ENCODE peak calls at places on chromosomes 1 and 21, in four cellular contexts. One of them, this sample, is unnamed.

GRCh38 chr1:204826970-204827369 is 43.7 kb upstream of the NFASC start:
- DNase-seq in keratinocyte: no peak
- DNase-seq in IMR-90: no peak
- DNase-seq in K562: peak; percentile 68
- DNase-seq in this sample: no peak

GRCh38 chr1:41919764-41920397 is 1.2 kb upstream of the HIVEP3 start:
- DNase-seq in keratinocyte: no peak
- DNase-seq in IMR-90: peak; percentile 26
- DNase-seq in K562: peak; percentile 40
- DNase-seq in this sample: no peak

GRCh38 chr1:9929431-9930385 is 13.5 kb downstream of the LZIC start:
- DNase-seq in K562: peak; percentile 63
- DNase-seq in keratinocyte: no peak
- DNase-seq in IMR-90: no peak
- DNase-seq in this sample: no peak

GRCh38 chr21:41975391-41976272 is 21.8 kb upstream of the C2CD2 start:
- DNase-seq in keratinocyte: no peak
- DNase-seq in IMR-90: no peak
- DNase-seq in K562: no peak
- DNase-seq in this sample: no peak

GRCh38 chr1:109619655-109620395 is at the start of gene AMPD2:
- DNase-seq in keratinocyte: no peak
- DNase-seq in IMR-90: peak; percentile 89
- DNase-seq in K562: peak; percentile 97
- DNase-seq in this sample: peak; percentile 60

GRCh38 chr21:15442743-15443142 is 287.0 kb upstream of the USP25 start:
- DNase-seq in IMR-90: no peak
- DNase-seq in keratinocyte: no peak
- DNase-seq in K562: no peak
- DNase-seq in this sample: no peak

GRCh38 chr1:54714881-54715492 is 674 bp upstream of the TTC4 start:
- DNase-seq in K562: no peak
- DNase-seq in IMR-90: no peak
- DNase-seq in keratinocyte: no peak
- DNase-seq in this sample: no peak

GRCh38 chr1:240417317-240417716 is 194.6 kb downstream of the GREM2 start:
- DNase-seq in IMR-90: peak; percentile 14
- DNase-seq in keratinocyte: no peak
- DNase-seq in K562: no peak
- DNase-seq in this sample: no peak

GRCh38 chr1:181391297-181391905 is 91.9 kb upstream of the CACNA1E start:
- DNase-seq in keratinocyte: no peak
- DNase-seq in IMR-90: no peak
- DNase-seq in K562: no peak
- DNase-seq in this sample: no peak

GRCh38 chr1:44263191-44263944 is 50.1 kb downstream of the DMAP1 start:
- DNase-seq in K562: no peak
- DNase-seq in IMR-90: no peak
- DNase-seq in keratinocyte: no peak
- DNase-seq in this sample: no peak
- H3K9me1 ChIP-seq in K562: peaks cover 6% of the 10 kb centered on the region
- H3K9me1 ChIP-seq in IMR-90: peaks cover 6% of the 10 kb centered on the region
- H3K9me1 ChIP-seq in keratinocyte: no peaks in the 10 kb centered on the region
- H3K9me1 ChIP-seq in this sample: no peaks in the 10 kb centered on the region

DNA sequence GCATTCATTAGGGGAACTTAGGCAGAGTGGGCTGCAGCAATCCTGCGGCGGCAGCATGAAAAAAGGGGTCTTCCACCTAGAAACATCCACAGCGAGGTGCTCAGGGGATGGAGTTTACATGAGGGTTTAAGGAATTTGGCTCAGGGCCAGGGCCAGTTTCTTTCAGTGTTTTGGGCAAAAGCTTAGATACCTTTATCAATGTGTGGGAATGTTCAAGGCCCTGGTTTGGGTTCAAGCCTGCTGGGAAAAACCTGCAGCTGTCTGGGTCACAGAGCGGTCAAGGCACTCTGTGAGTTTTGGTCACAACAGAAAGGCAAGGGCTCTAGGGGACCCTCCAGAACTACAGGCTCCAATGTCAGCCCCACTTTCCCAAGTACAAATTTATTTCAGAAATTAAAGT is 230.3 kb downstream of the DISC1 start:
- DNase-seq in IMR-90: no peak
- DNase-seq in keratinocyte: no peak
- DNase-seq in K562: no peak
- DNase-seq in this sample: no peak
- H3K9me1 ChIP-seq in IMR-90: no peaks in the 10 kb centered on the region
- H3K9me1 ChIP-seq in keratinocyte: no peaks in the 10 kb centered on the region
- H3K9me1 ChIP-seq in K562: no peaks in the 10 kb centered on the region
- H3K9me1 ChIP-seq in this sample: no peaks in the 10 kb centered on the region

GRCh38 chr1:48530727-48531351 is 58.8 kb upstream of the SPATA6 start:
- DNase-seq in keratinocyte: peak; percentile 38
- DNase-seq in IMR-90: peak; percentile 29
- DNase-seq in K562: peak; percentile 90
- DNase-seq in this sample: peak; percentile 29
- H3K9me1 ChIP-seq in keratinocyte: no peaks in the 10 kb centered on the region
- H3K9me1 ChIP-seq in IMR-90: no peaks in the 10 kb centered on the region
- H3K9me1 ChIP-seq in K562: no peaks in the 10 kb centered on the region
- H3K9me1 ChIP-seq in this sample: no peaks in the 10 kb centered on the region

GRCh38 chr1:178551307-178551706 is 38.4 kb downstream of the TEX35 start:
- DNase-seq in IMR-90: no peak
- DNase-seq in keratinocyte: no peak
- DNase-seq in K562: no peak
- DNase-seq in this sample: no peak
- H3K9me1 ChIP-seq in IMR-90: peaks cover 2% of the 10 kb centered on the region
- H3K9me1 ChIP-seq in keratinocyte: no peaks in the 10 kb centered on the region
- H3K9me1 ChIP-seq in K562: no peaks in the 10 kb centered on the region
- H3K9me1 ChIP-seq in this sample: no peaks in the 10 kb centered on the region

GRCh38 chr1:86430376-86430775 is 6.4 kb downstream of the CLCA2 start:
- DNase-seq in IMR-90: no peak
- DNase-seq in keratinocyte: no peak
- DNase-seq in K562: no peak
- DNase-seq in this sample: no peak

GRCh38 chr1:86441581-86441980 is 17.6 kb downstream of the CLCA2 start:
- DNase-seq in K562: no peak
- DNase-seq in keratinocyte: no peak
- DNase-seq in IMR-90: no peak
- DNase-seq in this sample: no peak

GRCh38 chr1:86434031-86434430 is 10.1 kb downstream of the CLCA2 start:
- DNase-seq in keratinocyte: no peak
- DNase-seq in K562: no peak
- DNase-seq in IMR-90: no peak
- DNase-seq in this sample: no peak

GRCh38 chr1:86435327-86435726 is 11.4 kb downstream of the CLCA2 start:
- DNase-seq in keratinocyte: no peak
- DNase-seq in K562: no peak
- DNase-seq in IMR-90: no peak
- DNase-seq in this sample: no peak

DNA sequence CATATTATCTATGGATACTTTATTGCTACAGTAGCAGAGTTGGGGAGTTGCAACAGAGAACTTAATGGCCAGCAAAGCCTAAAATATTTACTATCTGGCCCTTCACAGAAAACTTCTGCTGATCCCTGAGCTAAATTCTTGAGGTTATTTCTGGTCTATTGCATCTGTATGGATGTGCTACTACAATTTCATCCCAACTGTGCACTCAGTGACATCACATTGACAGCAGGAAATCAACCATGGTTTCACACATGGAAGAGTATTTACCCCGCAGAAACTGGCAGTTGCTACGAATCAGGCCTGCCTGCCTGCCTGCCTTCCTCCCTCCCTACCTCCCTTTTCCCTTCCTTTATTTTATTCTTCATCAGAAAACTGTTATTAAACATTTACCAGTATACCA is 12.1 kb downstream of the CLCA2 start:
- DNase-seq in keratinocyte: no peak
- DNase-seq in K562: no peak
- DNase-seq in IMR-90: no peak
- DNase-seq in this sample: no peak
- H3K9me1 ChIP-seq in keratinocyte: no peaks in the 10 kb centered on the region
- H3K9me1 ChIP-seq in K562: no peaks in the 10 kb centered on the region
- H3K9me1 ChIP-seq in IMR-90: no peaks in the 10 kb centered on the region
- H3K9me1 ChIP-seq in this sample: no peaks in the 10 kb centered on the region

DNA sequence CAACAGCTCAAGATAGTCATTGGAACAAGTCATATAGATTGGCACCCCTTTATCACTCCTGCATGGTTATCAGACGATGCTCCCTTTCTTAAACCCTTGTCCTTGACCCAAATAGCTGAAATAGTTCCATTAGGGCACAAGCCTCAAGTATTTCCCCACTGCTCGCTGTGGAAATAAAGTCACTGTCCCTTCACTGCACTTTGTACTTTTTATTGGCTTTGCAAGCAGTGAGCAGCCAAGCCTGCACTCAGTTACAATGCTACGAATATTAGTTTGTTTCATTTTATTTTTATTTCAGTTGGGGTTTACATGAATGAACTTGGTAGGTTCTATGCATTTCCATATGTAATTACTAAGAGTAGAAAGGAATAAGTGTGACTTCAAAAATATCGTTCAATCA is 1176.4 kb downstream of the BRINP3 start:
- DNase-seq in K562: no peak
- DNase-seq in keratinocyte: no peak
- DNase-seq in IMR-90: no peak
- DNase-seq in this sample: no peak
- H3K9me1 ChIP-seq in K562: no peaks in the 10 kb centered on the region
- H3K9me1 ChIP-seq in keratinocyte: no peaks in the 10 kb centered on the region
- H3K9me1 ChIP-seq in IMR-90: no peaks in the 10 kb centered on the region
- H3K9me1 ChIP-seq in this sample: no peaks in the 10 kb centered on the region

DNA sequence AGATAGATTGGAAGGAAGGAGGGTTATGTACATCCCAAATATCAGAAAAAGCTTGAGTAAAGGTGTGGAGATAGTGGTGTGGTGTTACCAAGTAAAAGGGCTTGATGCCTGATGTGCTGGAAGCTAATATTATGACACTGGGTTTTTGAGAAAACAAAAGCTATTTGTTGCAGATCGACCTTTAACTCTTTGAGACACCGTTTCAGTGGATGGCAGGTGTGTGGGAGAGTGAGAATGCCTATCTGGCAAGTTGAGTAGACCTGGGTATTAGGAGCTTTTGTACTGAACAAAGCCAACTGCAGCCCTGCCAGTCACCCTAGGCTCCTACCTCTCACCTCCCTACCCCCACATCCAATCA is 1.4 kb downstream of the MMACHC start:
- DNase-seq in K562: no peak
- DNase-seq in IMR-90: no peak
- DNase-seq in keratinocyte: no peak
- DNase-seq in this sample: no peak
- H3K9me1 ChIP-seq in K562: no peaks in the 10 kb centered on the region
- H3K9me1 ChIP-seq in IMR-90: peaks cover 7% of the 10 kb centered on the region
- H3K9me1 ChIP-seq in keratinocyte: no peaks in the 10 kb centered on the region
- H3K9me1 ChIP-seq in this sample: no peaks in the 10 kb centered on the region